ENCODE peak calls at places on chromosome 7, in five cellular contexts. V, W, L, G and T are unnamed samples.

GRCh38 chr7:129845178-129845971 is 107.4 kb downstream of the UBE2H start:
- DNase-seq in W (no peak), L (no peak), V (no peak), G (no peak), T (no peak)

GRCh38 chr7:42236266-42237161 is 495 bp downstream of the GLI3 start:
- DNase-seq in L (no peak), V (peak), G (no peak), W (no peak), T (peak)

GRCh38 chr7:134755422-134756022 is 23.9 kb upstream of the CALD1 start:
- DNase-seq in W (peak), L (no peak), V (no peak), G (peak), T (no peak)

GRCh38 chr7:100588438-100588837 is 2.3 kb downstream of the FBXO24 start:
- DNase-seq in V (no peak), W (no peak), G (no peak), L (no peak), T (peak)

GRCh38 chr7:95104739-95105138 is 197.3 kb downstream of the PPP1R9A start:
- DNase-seq in G (no peak), W (no peak), V (no peak), L (peak), T (no peak)

GRCh38 chr7:136012238-136012637 is 35.1 kb upstream of the MTPN start:
- DNase-seq in L (no peak), V (no peak), G (no peak), W (no peak), T (no peak)

GRCh38 chr7:7210475-7211237 is 28.3 kb downstream of the C1GALT1 start:
- DNase-seq in W (no peak), V (no peak), L (no peak), G (no peak), T (peak)

GRCh38 chr7:4244635-4245034 is 437.5 kb upstream of the FOXK1 start:
- DNase-seq in W (no peak), G (no peak), V (no peak), L (no peak), T (no peak)

GRCh38 chr7:23341846-23342598 is 42.9 kb downstream of the MALSU1 start:
- DNase-seq in V (no peak), G (no peak), L (no peak), W (no peak), T (no peak)

GRCh38 chr7:55288070-55288824 is 76.9 kb upstream of the LANCL2 start:
- DNase-seq in G (no peak), W (no peak), V (no peak), L (no peak), T (no peak)

GRCh38 chr7:73703985-73704639 is 15.4 kb downstream of the STX1A start:
- DNase-seq in V (peak), L (peak), G (no peak), W (peak), T (peak)

GRCh38 chr7:55148571-55148970 is 129.8 kb downstream of the EGFR start:
- DNase-seq in G (no peak), W (no peak), L (peak), V (no peak), T (no peak)

GRCh38 chr7:79968894-79969293 is 165.7 kb upstream of the GNAI1 start:
- DNase-seq in V (no peak), L (no peak), W (no peak), G (no peak), T (peak)

GRCh38 chr7:20793258-20793657 is 6.6 kb upstream of the SP8 start:
- DNase-seq in V (no peak), G (no peak), W (no peak), L (no peak), T (peak)

GRCh38 chr7:12162420-12163113 is 48.5 kb upstream of the TMEM106B start:
- DNase-seq in V (no peak), L (no peak), W (no peak), G (no peak), T (no peak)

GRCh38 chr7:50626971-50627370 is 61.8 kb upstream of the DDC start:
- DNase-seq in V (no peak), G (no peak), W (no peak), L (no peak), T (peak)

GRCh38 chr7:42617071-42617705 is 294.7 kb downstream of the C7orf25 start:
- DNase-seq in V (no peak), L (no peak), W (no peak), G (no peak), T (no peak)

GRCh38 chr7:46784746-46785145 is 797.2 kb downstream of the TNS3 start:
- DNase-seq in L (no peak), G (no peak), W (no peak), V (no peak), T (no peak)

GRCh38 chr7:55274156-55274555 is 91.0 kb upstream of the LANCL2 start:
- DNase-seq in W (no peak), G (no peak), L (no peak), V (no peak), T (no peak)

GRCh38 chr7:123293710-123294109 is 93.9 kb upstream of the SLC13A1 start:
- DNase-seq in L (no peak), W (no peak), V (no peak), G (no peak), T (no peak)

GRCh38 chr7:33907625-33908024 is 2.3 kb downstream of the BMPER start:
- DNase-seq in G (no peak), L (no peak), V (no peak), W (no peak), T (no peak)